ENCODE peak calls at places on chromosomes 7 and 10, in ten cellular contexts. J is H1, E is mammary epithelial cell, O is H9, B is IMR-90, F is astrocyte, P is hepatocyte, V is neural progenitor cell, A is mesenchymal stem cell, W is fibroblast of lung. T is an unnamed sample.
A peak's percentile ranks its signal among the peaks of the same experiment; 100 is the strongest.

GRCh38 chr7:128387663-128388485 is 21.9 kb downstream of the IMPDH1 start:
- DNase-seq in J (peak; percentile 78), E (peak; percentile 39), O (peak; percentile 93), B (peak; percentile 57), F (peak; percentile 35), P (peak; percentile 83), V (peak; percentile 95), A (peak; percentile 72), W (peak; percentile 77), T (peak; percentile 72)

GRCh38 chr10:52212802-52213510 is 101.1 kb upstream of the DKK1 start:
- DNase-seq in J (no peak), E (no peak), O (no peak), B (no peak), F (no peak), P (no peak), V (no peak), A (peak; percentile 8), W (no peak), T (no peak)

GRCh38 chr7:133718131-133718530 is 409.0 kb upstream of the LRGUK start:
- DNase-seq in J (no peak), E (no peak), O (no peak), B (no peak), F (no peak), P (no peak), V (no peak), A (no peak), W (no peak), T (no peak)

GRCh38 chr7:74586258-74587200 is 71.0 kb upstream of the GTF2I start:
- DNase-seq in J (no peak), E (no peak), O (no peak), B (no peak), F (no peak), P (no peak), V (no peak), A (peak; percentile 64), W (no peak), T (no peak)

GRCh38 chr10:108801775-108802516 is 1121.4 kb downstream of the XPNPEP1 start:
- DNase-seq in J (no peak), E (no peak), O (no peak), B (peak; percentile 70), F (peak; percentile 92), P (no peak), V (no peak), A (peak; percentile 65), W (peak; percentile 41), T (no peak)

GRCh38 chr10:100009793-100010676 is at the start of gene DNMBP:
- DNase-seq in J (no peak), E (peak; percentile 75), O (peak; percentile 85), B (peak; percentile 79), F (peak; percentile 63), P (peak; percentile 97), V (peak; percentile 98), A (peak; percentile 85), W (peak; percentile 81), T (peak; percentile 76)

GRCh38 chr7:92489634-92490033 is 11.9 kb upstream of the ERVW-1 start:
- DNase-seq in J (no peak), E (no peak), O (no peak), B (peak; percentile 33), F (no peak), P (no peak), V (no peak), A (no peak), W (no peak), T (no peak)

GRCh38 chr10:4470231-4470840 is 355.7 kb upstream of the AKR1E2 start:
- DNase-seq in J (no peak), E (peak; percentile 13), O (no peak), B (peak; percentile 92), F (peak; percentile 92), P (no peak), V (no peak), A (peak; percentile 49), W (peak; percentile 60), T (peak; percentile 17)

GRCh38 chr10:86648706-86649426 is 5.5 kb upstream of the OPN4 start:
- DNase-seq in J (no peak), E (peak; percentile 80), O (no peak), B (peak; percentile 68), F (peak; percentile 62), P (peak; percentile 78), V (no peak), A (peak; percentile 63), W (peak; percentile 95), T (peak; percentile 75)
- H2AFZ ChIP-seq in J (no peak overlapping the region), E (peak overlapping the region; percentile 9), O (no peak overlapping the region), B (peak overlapping the region; percentile 57), F (no peak overlapping the region), P (no peak overlapping the region), V (no peak overlapping the region), A (no peak overlapping the region), W (no peak overlapping the region), T (no peak overlapping the region)

DNA sequence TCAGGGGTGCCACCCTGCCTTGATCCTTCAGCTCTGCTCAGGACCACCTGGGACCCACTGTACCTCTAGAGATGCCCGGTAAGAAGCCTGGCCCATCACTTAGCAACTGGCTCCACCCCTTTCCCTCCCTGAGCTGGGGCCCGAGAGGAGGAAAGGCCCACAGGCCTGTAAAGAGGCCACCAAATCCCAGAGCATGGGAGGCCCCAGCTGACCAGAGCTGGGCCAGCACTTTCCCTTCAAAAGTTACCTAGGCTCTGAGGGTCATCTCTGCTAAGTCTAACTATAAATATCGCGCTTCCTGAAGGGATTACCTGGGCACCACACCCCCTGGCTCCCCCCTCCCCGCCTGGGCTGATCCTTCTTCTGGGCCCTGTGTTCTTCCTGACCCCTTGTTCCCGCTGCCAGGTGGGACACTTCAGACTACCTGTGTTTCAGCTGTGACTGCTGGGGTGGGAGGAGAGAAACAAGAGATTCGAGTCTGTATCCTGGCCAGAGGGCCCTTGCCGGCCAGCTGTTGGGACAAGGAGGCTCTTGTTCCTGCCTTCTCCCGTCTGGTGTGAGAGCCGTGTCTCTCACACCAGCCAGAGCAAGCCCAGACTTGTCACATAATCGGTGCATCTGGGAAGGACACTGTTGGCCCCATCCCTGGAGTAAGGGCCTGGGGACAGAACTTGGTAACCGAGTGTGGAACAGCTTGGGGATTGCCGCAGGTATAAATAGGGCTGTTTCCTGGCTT is 22.8 kb upstream of the ANKRD2 start:
- DNase-seq in J (no peak), E (peak; percentile 90), O (peak; percentile 66), B (no peak), F (no peak), P (peak; percentile 54), V (peak; percentile 69), A (peak; percentile 45), W (no peak), T (no peak)
- H3K4me1 ChIP-seq in J (peaks cover 19% of the 10 kb centered on the region), E (peaks cover 38% of the 10 kb centered on the region), O (peaks cover 6% of the 10 kb centered on the region), B (peaks cover 15% of the 10 kb centered on the region), F (peaks cover 15% of the 10 kb centered on the region), P (peaks cover 11% of the 10 kb centered on the region), V (peaks cover 39% of the 10 kb centered on the region), A (peaks cover 34% of the 10 kb centered on the region), W (peaks cover 6% of the 10 kb centered on the region), T (no peaks in the 10 kb centered on the region)

DNA sequence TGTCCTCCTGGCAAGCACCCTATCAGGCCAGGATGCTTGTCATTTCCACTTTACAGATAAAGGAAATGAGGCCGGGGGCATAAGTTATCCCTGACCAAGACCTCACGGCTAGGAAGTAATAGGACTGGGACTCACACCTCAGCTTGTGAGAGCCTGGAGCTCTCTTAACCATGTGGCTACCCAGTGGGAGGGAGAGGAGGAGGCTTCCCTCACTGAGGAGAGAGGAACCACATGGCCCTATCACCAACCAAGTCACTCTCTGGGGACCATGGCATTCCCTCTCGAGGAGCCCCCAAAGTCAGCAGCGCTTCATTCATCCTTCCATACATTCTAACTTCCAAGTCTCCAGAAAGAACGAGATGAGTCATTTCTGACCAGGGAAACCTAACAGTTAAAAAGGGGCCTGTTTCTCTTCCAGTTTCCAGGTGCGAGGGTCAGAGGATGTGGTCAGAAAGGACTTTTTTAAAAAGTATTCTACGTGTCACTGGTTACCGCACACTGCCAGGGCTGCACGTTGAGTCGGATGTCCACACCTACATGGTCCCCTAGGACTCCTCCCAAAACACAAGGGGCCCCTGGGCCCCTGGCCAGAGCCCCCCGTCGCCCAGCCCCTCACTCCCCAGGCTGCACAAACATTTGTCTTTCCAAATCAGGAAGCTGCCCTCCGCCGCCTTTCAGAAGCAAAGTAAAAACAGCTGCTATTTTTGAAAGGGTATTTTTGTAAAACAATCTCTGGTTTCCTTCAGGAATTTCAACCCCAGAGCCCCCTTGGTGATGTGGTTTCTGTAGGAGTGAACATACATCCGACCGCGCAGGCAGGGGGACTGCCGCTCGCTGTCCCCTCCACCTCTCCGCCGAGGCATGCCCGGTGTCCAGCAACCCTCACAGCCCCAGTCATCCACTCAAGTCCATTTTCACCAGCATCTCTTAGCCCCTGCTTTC is 128.2 kb upstream of the CHST15 start:
- DNase-seq in J (no peak), E (peak; percentile 71), O (no peak), B (no peak), F (peak; percentile 62), P (no peak), V (no peak), A (peak; percentile 71), W (peak; percentile 12), T (no peak)
- H2AFZ ChIP-seq in J (no peak overlapping the region), E (peak overlapping the region; percentile 17), O (no peak overlapping the region), B (no peak overlapping the region), F (no peak overlapping the region), P (no peak overlapping the region), V (no peak overlapping the region), A (no peak overlapping the region), W (no peak overlapping the region), T (no peak overlapping the region)

GRCh38 chr10:132400547-132401151 is 3.6 kb downstream of the PWWP2B start:
- DNase-seq in J (no peak), E (no peak), O (no peak), B (no peak), F (no peak), P (no peak), V (no peak), A (no peak), W (no peak), T (no peak)
- H3K4me1 ChIP-seq in J (peaks cover 6% of the 10 kb centered on the region), E (peaks cover 16% of the 10 kb centered on the region), O (no peaks in the 10 kb centered on the region), B (peaks cover 13% of the 10 kb centered on the region), F (peaks cover 14% of the 10 kb centered on the region), P (peaks cover 37% of the 10 kb centered on the region), V (peaks cover 14% of the 10 kb centered on the region), A (peaks cover 44% of the 10 kb centered on the region), W (no peaks in the 10 kb centered on the region), T (peaks cover 35% of the 10 kb centered on the region)

DNA sequence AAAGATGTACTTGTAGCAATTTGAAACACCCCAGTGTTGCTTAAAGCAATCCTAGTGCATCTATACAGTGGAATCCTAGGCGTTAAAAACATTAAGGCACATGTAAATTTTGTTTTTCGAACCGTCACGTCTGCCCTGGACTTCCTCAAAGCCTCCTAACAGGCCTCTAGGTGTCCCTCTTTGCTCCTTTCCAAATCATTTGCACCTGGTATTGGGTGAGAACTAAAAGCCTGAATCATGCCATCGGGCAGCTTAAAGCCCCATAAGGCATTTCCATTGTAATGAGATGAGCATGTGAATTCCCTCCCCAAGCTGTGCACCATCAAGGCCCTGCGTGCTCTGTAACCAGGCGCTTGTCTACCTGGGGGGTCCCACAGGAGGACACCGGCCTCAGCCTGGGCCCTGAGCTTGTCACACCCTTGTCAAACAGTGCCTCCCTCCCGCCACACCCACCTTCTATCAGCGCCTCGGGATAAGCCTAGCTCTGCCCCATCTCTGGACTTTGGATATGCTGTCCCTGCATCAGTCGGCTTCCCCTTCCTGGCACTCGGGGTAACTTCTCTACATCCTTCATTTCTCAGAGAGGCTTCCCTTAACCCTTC is 89.2 kb downstream of the WDR11 start:
- DNase-seq in J (no peak), E (no peak), O (peak; percentile 46), B (no peak), F (no peak), P (peak; percentile 53), V (peak; percentile 36), A (no peak), W (no peak), T (no peak)
- H2AFZ ChIP-seq in J (peak overlapping the region; percentile 61), E (no peak overlapping the region), O (no peak overlapping the region), B (peak overlapping the region; percentile 27), F (no peak overlapping the region), P (no peak overlapping the region), V (no peak overlapping the region), A (no peak overlapping the region), W (no peak overlapping the region), T (no peak overlapping the region)